ENCODE peak calls at places on chromosomes 4 and X, in eight cellular contexts. N, I, U, B, J, S, R and W are unnamed samples.

GRCh38 chrX:41695464-41695863 is 6.7 kb downstream of the GPR34 start:
- DNase-seq in N (no peak), I (no peak), U (no peak), B (no peak), J (no peak), S (no peak), R (no peak), W (peak)

GRCh38 chrX:21735038-21735752 is 22.7 kb downstream of the SMPX start:
- DNase-seq in N (no peak), I (no peak), U (no peak), B (no peak), J (no peak), S (no peak), R (no peak), W (no peak)

GRCh38 chr4:94168321-94168720 is 39.3 kb upstream of the SMARCAD1 start:
- DNase-seq in N (no peak), I (no peak), U (no peak), B (no peak), J (no peak), S (no peak), R (no peak), W (no peak)

GRCh38 chr4:27176400-27176799 is 315.8 kb downstream of the STIM2 start:
- DNase-seq in N (no peak), I (no peak), U (no peak), B (peak), J (no peak), S (peak), R (no peak), W (no peak)

GRCh38 chr4:15043922-15044321 is 41.6 kb downstream of the CPEB2 start:
- DNase-seq in N (no peak), I (no peak), U (no peak), B (no peak), J (no peak), S (no peak), R (no peak), W (no peak)

GRCh38 chrX:153968754-153969124 is 2.9 kb downstream of the HCFC1 start:
- DNase-seq in N (peak), I (no peak), U (no peak), B (peak), J (no peak), S (no peak), R (peak), W (no peak)

GRCh38 chrX:120282697-120283096 is 28.6 kb downstream of the TMEM255A start:
- DNase-seq in N (no peak), I (no peak), U (no peak), B (no peak), J (no peak), S (no peak), R (no peak), W (no peak)

GRCh38 chr4:52864816-52865215 is 2.7 kb downstream of the RASL11B start:
- DNase-seq in N (no peak), I (no peak), U (no peak), B (no peak), J (peak), S (no peak), R (no peak), W (no peak)

GRCh38 chr4:124427095-124427767 is 285.3 kb downstream of the ANKRD50 start:
- DNase-seq in N (no peak), I (no peak), U (no peak), B (no peak), J (no peak), S (no peak), R (no peak), W (no peak)

GRCh38 chr4:7121861-7122653 is 54.2 kb upstream of the GRPEL1 start:
- DNase-seq in N (no peak), I (no peak), U (no peak), B (no peak), J (no peak), S (no peak), R (no peak), W (no peak)

GRCh38 chr4:59258002-59258401 is 1942.1 kb upstream of the ADGRL3 start:
- DNase-seq in N (no peak), I (no peak), U (no peak), B (no peak), J (no peak), S (no peak), R (no peak), W (no peak)

GRCh38 chr4:41012308-41012707 is 202.0 kb downstream of the APBB2 start:
- DNase-seq in N (no peak), I (no peak), U (no peak), B (no peak), J (no peak), S (no peak), R (no peak), W (no peak)

GRCh38 chr4:137312257-137312656 is 220.0 kb downstream of the PCDH18 start:
- DNase-seq in N (no peak), I (no peak), U (no peak), B (no peak), J (no peak), S (no peak), R (no peak), W (no peak)

GRCh38 chr4:81503586-81503985 is 31.9 kb upstream of the RASGEF1B start:
- DNase-seq in N (no peak), I (no peak), U (no peak), B (no peak), J (no peak), S (no peak), R (no peak), W (no peak)

GRCh38 chrX:95382799-95383198 is 1301.8 kb upstream of the DIAPH2 start:
- DNase-seq in N (no peak), I (no peak), U (no peak), B (no peak), J (no peak), S (no peak), R (no peak), W (no peak)

GRCh38 chr4:142824368-142824767 is 21.7 kb downstream of the INPP4B start:
- DNase-seq in N (no peak), I (no peak), U (no peak), B (no peak), J (no peak), S (no peak), R (no peak), W (no peak)

GRCh38 chrX:124257924-124258706 is 74.3 kb upstream of the TEX13D start:
- DNase-seq in N (no peak), I (no peak), U (no peak), B (no peak), J (no peak), S (no peak), R (no peak), W (no peak)

GRCh38 chrX:46912673-46913491 is 661 bp downstream of the JADE3 start:
- DNase-seq in N (no peak), I (no peak), U (peak), B (no peak), J (no peak), S (peak), R (peak), W (no peak)

GRCh38 chrX:13074297-13075262 is 30.2 kb upstream of the FAM9C start:
- DNase-seq in N (no peak), I (no peak), U (no peak), B (no peak), J (no peak), S (no peak), R (peak), W (no peak)

GRCh38 chr4:17447675-17448298 is 64.1 kb downstream of the QDPR start:
- DNase-seq in N (peak), I (no peak), U (peak), B (peak), J (peak), S (peak), R (peak), W (peak)

GRCh38 chrX:8841911-8842310 is 40.7 kb upstream of the FAM9A start:
- DNase-seq in N (no peak), I (no peak), U (no peak), B (no peak), J (no peak), S (no peak), R (no peak), W (no peak)

GRCh38 chrX:145817666-145818521 is at the start of gene SLITRK2:
- DNase-seq in N (no peak), I (no peak), U (no peak), B (peak), J (no peak), S (no peak), R (no peak), W (no peak)

GRCh38 chrX:2533424-2533823 is 32.6 kb upstream of the DHRSX start:
- DNase-seq in N (no peak), I (no peak), U (no peak), B (no peak), J (no peak), S (no peak), R (no peak), W (no peak)

GRCh38 chr4:108029731-108030130 is 40.0 kb downstream of the HADH start:
- DNase-seq in N (no peak), I (no peak), U (no peak), B (no peak), J (no peak), S (no peak), R (no peak), W (no peak)